ENCODE peak calls at places on chromosomes 13 and 19, in four cellular contexts. K is neural progenitor cell, E is H1, H is AG09319. U is an unnamed sample.

GRCh38 chr19:13026478-13026999 is 31.3 kb downstream of the NFIX start:
- DNase-seq in K (no peak), H (no peak), E (no peak), U (peak)

GRCh38 chr19:15836345-15836594 is 20.8 kb upstream of the OR10H1 start:
- DNase-seq in E (no peak), H (no peak), K (no peak), U (no peak)

GRCh38 chr19:42409477-42409876 is 17.7 kb downstream of the LIPE start:
- DNase-seq in K (no peak), H (no peak), E (no peak), U (no peak)

GRCh38 chr19:45016388-45017314 is 15.4 kb downstream of the RELB start:
- DNase-seq in E (peak), H (peak), K (peak), U (peak)

GRCh38 chr19:2415973-2416319 is 11.4 kb downstream of the TIMM13 start:
- DNase-seq in E (no peak), H (no peak), K (no peak), U (no peak)

GRCh38 chr13:31980842-31981241 is 50.7 kb upstream of the FRY start:
- DNase-seq in H (no peak), K (no peak), E (no peak), U (peak)

GRCh38 chr13:98722958-98723357 is 29.5 kb downstream of the SLC15A1 start:
- DNase-seq in E (no peak), H (no peak), K (no peak), U (no peak)

GRCh38 chr19:10206226-10206873 is 11.6 kb upstream of the DNMT1 start:
- DNase-seq in E (no peak), H (no peak), K (no peak), U (no peak)

GRCh38 chr13:22703601-22704209 is 477.1 kb upstream of the SGCG start:
- DNase-seq in K (no peak), H (no peak), E (no peak), U (peak)

GRCh38 chr19:49978324-49978723 is 17.4 kb upstream of the SIGLEC11 start:
- DNase-seq in K (no peak), E (no peak), H (no peak), U (no peak)

GRCh38 chr13:86945596-86945995 is 725.6 kb upstream of the SLITRK5 start:
- DNase-seq in E (no peak), H (no peak), K (no peak), U (peak)

GRCh38 chr13:85386424-85386823 is 412.8 kb downstream of the SLITRK6 start:
- DNase-seq in E (no peak), K (peak), H (no peak), U (peak)

GRCh38 chr19:7550987-7551761 is 15.7 kb downstream of the PNPLA6 start:
- DNase-seq in E (peak), H (no peak), K (peak), U (peak)

GRCh38 chr13:85368686-85369085 is 430.5 kb downstream of the SLITRK6 start:
- DNase-seq in E (no peak), H (no peak), K (no peak), U (no peak)

U was measured in NCI-H69.